ENCODE peak calls at places on chromosomes 16 and 17, in six cellular contexts. S is G401; G is NCI-H524; R is AG08395; Q is fibroblast of gingiva; T is stimulated activated CD4-positive, alpha-beta T cell treated with anti-CD3 and anti-CD28 coated beads, Interleukin-4, amount 100 ng/mL, for 24 hours. E is an unnamed sample.

GRCh38 chr17:15231851-15232516 is 33.1 kb downstream of the PMP22 start:
- DNase-seq in R (no peak), Q (no peak), S (no peak), G (no peak), T (no peak), E (no peak)

GRCh38 chr17:29588017-29588557 is 1.4 kb downstream of the GIT1 start:
- DNase-seq in R (no peak), Q (no peak), G (no peak), T (no peak), S (no peak), E (no peak)

GRCh38 chr16:4376820-4377572 is 5.3 kb downstream of the VASN start:
- DNase-seq in S (no peak), G (no peak), T (no peak), R (no peak), Q (no peak), E (no peak)

GRCh38 chr17:22310717-22311686 is 618.7 kb downstream of the KCNJ18 start:
- DNase-seq in Q (no peak), R (no peak), S (no peak), G (peak; percentile 62), T (no peak), E (no peak)

GRCh38 chr17:42953669-42954068 is 10.6 kb downstream of the AARSD1 start:
- DNase-seq in S (no peak), R (no peak), T (no peak), G (no peak), Q (no peak), E (no peak)

GRCh38 chr17:58219007-58219788 is at the start of gene MKS1:
- DNase-seq in Q (peak; percentile 89), T (peak; percentile 95), S (peak; percentile 91), R (peak; percentile 100), G (peak; percentile 83), E (peak; percentile 86)

GRCh38 chr16:88755745-88756443 is 29.1 kb downstream of the PIEZO1 start:
- DNase-seq in Q (no peak), R (no peak), T (no peak), S (no peak), G (no peak), E (no peak)

GRCh38 chr16:14002416-14002815 is 68.7 kb upstream of the MRTFB start:
- DNase-seq in R (no peak), S (no peak), G (no peak), Q (no peak), T (no peak), E (no peak)

GRCh38 chr16:24009955-24010354 is 174.2 kb downstream of the PRKCB start:
- DNase-seq in G (no peak), S (no peak), Q (no peak), T (no peak), R (no peak), E (no peak)

GRCh38 chr16:90077757-90078593 is 844 bp upstream of the PRDM7 start:
- DNase-seq in G (peak; percentile 89), R (peak; percentile 3), Q (peak; percentile 8), S (peak; percentile 75), T (no peak), E (no peak)

GRCh38 chr17:80997471-80998387 is 6.1 kb downstream of the CHMP6 start:
- DNase-seq in R (no peak), G (no peak), Q (no peak), S (no peak), T (no peak), E (no peak)

GRCh38 chr17:35540589-35541404 is 3.3 kb upstream of the SLFN12L start:
- DNase-seq in Q (peak; percentile 7), T (peak; percentile 50), G (no peak), S (no peak), R (peak; percentile 26), E (peak; percentile 27)

E was measured in MCF 10A.